ENCODE peak calls at places on chromosomes 2 and 18, in seven cellular contexts. One of them, this sample, is unnamed.

GRCh38 chr2:170047331-170048065 is 130.4 kb upstream of the MYO3B start:
- DNase-seq in tibial nerve: no peak
- DNase-seq in psoas muscle: no peak
- DNase-seq in substantia nigra: no peak
- DNase-seq in thoracic aorta: no peak
- DNase-seq in aorta: no peak
- DNase-seq in brain microvascular endothelial cell: no peak
- DNase-seq in this sample: no peak

GRCh38 chr2:217902281-217903141 is 100.3 kb downstream of the TNS1 start:
- DNase-seq in aorta: peak
- DNase-seq in thoracic aorta: peak
- DNase-seq in tibial nerve: peak
- DNase-seq in psoas muscle: peak
- DNase-seq in brain microvascular endothelial cell: peak
- DNase-seq in substantia nigra: no peak
- DNase-seq in this sample: peak

GRCh38 chr18:21508302-21508701 is 92.2 kb downstream of the ESCO1 start:
- DNase-seq in substantia nigra: no peak
- DNase-seq in tibial nerve: no peak
- DNase-seq in psoas muscle: no peak
- DNase-seq in thoracic aorta: no peak
- DNase-seq in brain microvascular endothelial cell: no peak
- DNase-seq in aorta: no peak
- DNase-seq in this sample: no peak

GRCh38 chr2:149409506-149409905 is 79.1 kb downstream of the LYPD6 start:
- DNase-seq in psoas muscle: no peak
- DNase-seq in brain microvascular endothelial cell: no peak
- DNase-seq in aorta: no peak
- DNase-seq in substantia nigra: no peak
- DNase-seq in thoracic aorta: no peak
- DNase-seq in tibial nerve: no peak
- DNase-seq in this sample: no peak

GRCh38 chr2:168180483-168180882 is 66.9 kb downstream of the STK39 start:
- DNase-seq in aorta: no peak
- DNase-seq in substantia nigra: no peak
- DNase-seq in thoracic aorta: no peak
- DNase-seq in brain microvascular endothelial cell: no peak
- DNase-seq in tibial nerve: no peak
- DNase-seq in psoas muscle: no peak
- DNase-seq in this sample: no peak

GRCh38 chr2:7111626-7112025 is 194.4 kb downstream of the RNF144A start:
- DNase-seq in thoracic aorta: no peak
- DNase-seq in brain microvascular endothelial cell: no peak
- DNase-seq in psoas muscle: no peak
- DNase-seq in aorta: no peak
- DNase-seq in substantia nigra: no peak
- DNase-seq in tibial nerve: no peak
- DNase-seq in this sample: no peak

GRCh38 chr2:224646242-224646846 is 61.2 kb upstream of the CUL3 start:
- DNase-seq in tibial nerve: no peak
- DNase-seq in thoracic aorta: no peak
- DNase-seq in aorta: no peak
- DNase-seq in substantia nigra: no peak
- DNase-seq in psoas muscle: no peak
- DNase-seq in brain microvascular endothelial cell: peak
- DNase-seq in this sample: no peak

GRCh38 chr2:215522237-215522636 is 86.4 kb upstream of the FN1 start:
- DNase-seq in psoas muscle: no peak
- DNase-seq in brain microvascular endothelial cell: no peak
- DNase-seq in aorta: no peak
- DNase-seq in substantia nigra: no peak
- DNase-seq in thoracic aorta: no peak
- DNase-seq in tibial nerve: no peak
- DNase-seq in this sample: no peak

GRCh38 chr2:209473930-209474419 is 50.1 kb downstream of the MAP2 start:
- DNase-seq in thoracic aorta: no peak
- DNase-seq in brain microvascular endothelial cell: peak
- DNase-seq in aorta: no peak
- DNase-seq in psoas muscle: no peak
- DNase-seq in substantia nigra: no peak
- DNase-seq in tibial nerve: no peak
- DNase-seq in this sample: no peak

GRCh38 chr2:179524940-179525339 is 260.3 kb upstream of the SESTD1 start:
- DNase-seq in tibial nerve: no peak
- DNase-seq in brain microvascular endothelial cell: no peak
- DNase-seq in substantia nigra: no peak
- DNase-seq in thoracic aorta: no peak
- DNase-seq in aorta: no peak
- DNase-seq in psoas muscle: no peak
- DNase-seq in this sample: no peak
- H3K27ac ChIP-seq in tibial nerve: no peak
- H3K27ac ChIP-seq in brain microvascular endothelial cell: no peak
- H3K27ac ChIP-seq in substantia nigra: no peak
- H3K27ac ChIP-seq in thoracic aorta: no peak
- H3K27ac ChIP-seq in aorta: no peak
- H3K27ac ChIP-seq in psoas muscle: peak
- H3K27ac ChIP-seq in this sample: no peak

DNA sequence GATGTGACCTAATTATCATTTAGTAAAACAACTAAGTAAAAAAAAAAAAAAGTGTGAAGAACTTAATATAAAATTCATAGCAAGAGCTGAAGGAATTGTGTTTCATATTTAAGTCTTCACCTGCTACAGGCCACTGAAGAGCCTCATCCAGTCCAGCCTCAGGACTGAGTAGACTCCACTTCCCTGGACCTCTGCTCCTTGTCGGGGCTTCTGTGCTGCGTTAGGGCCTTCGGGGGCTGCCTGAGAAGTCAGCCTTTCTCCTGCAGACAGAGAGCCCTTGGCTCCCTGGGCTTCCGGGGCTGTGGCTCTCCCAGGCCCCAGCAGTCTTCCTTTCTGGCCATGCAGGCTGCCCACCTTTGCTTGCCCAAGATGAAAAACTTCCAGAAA is 95.5 kb downstream of the MTCL1 start:
- DNase-seq in brain microvascular endothelial cell: no peak
- DNase-seq in aorta: no peak
- DNase-seq in psoas muscle: no peak
- DNase-seq in substantia nigra: no peak
- DNase-seq in thoracic aorta: no peak
- DNase-seq in tibial nerve: no peak
- DNase-seq in this sample: no peak
- H3K27ac ChIP-seq in brain microvascular endothelial cell: peak
- H3K27ac ChIP-seq in aorta: no peak
- H3K27ac ChIP-seq in psoas muscle: peak
- H3K27ac ChIP-seq in substantia nigra: no peak
- H3K27ac ChIP-seq in thoracic aorta: peak
- H3K27ac ChIP-seq in tibial nerve: no peak
- H3K27ac ChIP-seq in this sample: peak

DNA sequence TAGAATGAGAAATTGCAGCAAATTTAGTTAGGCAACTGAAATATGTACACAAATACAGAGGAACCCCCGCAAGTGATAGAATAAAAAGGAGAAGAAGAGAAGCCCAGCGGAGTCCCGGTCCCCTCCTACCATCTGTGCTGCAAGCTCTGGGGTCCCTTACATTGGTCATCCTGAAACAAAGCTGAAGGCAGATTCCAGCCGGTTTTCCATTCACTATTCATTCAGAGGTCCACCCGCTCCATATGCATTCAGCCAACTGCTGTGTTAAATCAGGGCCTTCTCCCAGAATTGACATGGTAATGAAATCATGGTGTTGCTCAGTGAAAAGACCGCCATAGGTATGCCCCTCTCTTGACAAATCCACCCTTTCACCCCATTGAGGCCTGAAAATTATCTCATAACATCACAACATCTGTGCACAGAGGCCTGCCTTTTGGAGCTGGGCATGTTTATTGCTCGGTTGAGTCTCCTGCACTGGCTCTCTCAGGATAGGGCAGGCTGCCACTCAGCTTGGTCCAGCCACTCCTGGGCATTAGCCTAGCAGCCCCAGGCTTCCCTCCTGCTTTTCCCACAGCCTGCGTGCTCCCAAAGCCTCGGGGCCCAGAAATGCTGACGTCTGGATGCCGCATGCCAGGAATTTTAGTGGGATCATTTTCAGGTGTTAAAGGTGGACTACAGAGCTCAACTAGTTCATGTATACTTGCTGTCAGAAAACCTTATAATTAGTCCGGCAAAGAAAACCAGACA is 39.4 kb upstream of the ID2 start:
- DNase-seq in aorta: no peak
- DNase-seq in tibial nerve: no peak
- DNase-seq in substantia nigra: no peak
- DNase-seq in psoas muscle: no peak
- DNase-seq in thoracic aorta: no peak
- DNase-seq in brain microvascular endothelial cell: no peak
- DNase-seq in this sample: no peak
- H3K27ac ChIP-seq in aorta: no peak
- H3K27ac ChIP-seq in tibial nerve: peak
- H3K27ac ChIP-seq in substantia nigra: no peak
- H3K27ac ChIP-seq in psoas muscle: no peak
- H3K27ac ChIP-seq in thoracic aorta: no peak
- H3K27ac ChIP-seq in brain microvascular endothelial cell: no peak
- H3K27ac ChIP-seq in this sample: no peak

GRCh38 chr18:45221363-45221762 is 393.9 kb upstream of the SLC14A2 start:
- DNase-seq in thoracic aorta: no peak
- DNase-seq in brain microvascular endothelial cell: peak
- DNase-seq in substantia nigra: no peak
- DNase-seq in psoas muscle: no peak
- DNase-seq in tibial nerve: no peak
- DNase-seq in aorta: no peak
- DNase-seq in this sample: no peak
- H3K27ac ChIP-seq in thoracic aorta: no peak
- H3K27ac ChIP-seq in brain microvascular endothelial cell: no peak
- H3K27ac ChIP-seq in substantia nigra: no peak
- H3K27ac ChIP-seq in psoas muscle: no peak
- H3K27ac ChIP-seq in tibial nerve: no peak
- H3K27ac ChIP-seq in aorta: no peak
- H3K27ac ChIP-seq in this sample: no peak

DNA sequence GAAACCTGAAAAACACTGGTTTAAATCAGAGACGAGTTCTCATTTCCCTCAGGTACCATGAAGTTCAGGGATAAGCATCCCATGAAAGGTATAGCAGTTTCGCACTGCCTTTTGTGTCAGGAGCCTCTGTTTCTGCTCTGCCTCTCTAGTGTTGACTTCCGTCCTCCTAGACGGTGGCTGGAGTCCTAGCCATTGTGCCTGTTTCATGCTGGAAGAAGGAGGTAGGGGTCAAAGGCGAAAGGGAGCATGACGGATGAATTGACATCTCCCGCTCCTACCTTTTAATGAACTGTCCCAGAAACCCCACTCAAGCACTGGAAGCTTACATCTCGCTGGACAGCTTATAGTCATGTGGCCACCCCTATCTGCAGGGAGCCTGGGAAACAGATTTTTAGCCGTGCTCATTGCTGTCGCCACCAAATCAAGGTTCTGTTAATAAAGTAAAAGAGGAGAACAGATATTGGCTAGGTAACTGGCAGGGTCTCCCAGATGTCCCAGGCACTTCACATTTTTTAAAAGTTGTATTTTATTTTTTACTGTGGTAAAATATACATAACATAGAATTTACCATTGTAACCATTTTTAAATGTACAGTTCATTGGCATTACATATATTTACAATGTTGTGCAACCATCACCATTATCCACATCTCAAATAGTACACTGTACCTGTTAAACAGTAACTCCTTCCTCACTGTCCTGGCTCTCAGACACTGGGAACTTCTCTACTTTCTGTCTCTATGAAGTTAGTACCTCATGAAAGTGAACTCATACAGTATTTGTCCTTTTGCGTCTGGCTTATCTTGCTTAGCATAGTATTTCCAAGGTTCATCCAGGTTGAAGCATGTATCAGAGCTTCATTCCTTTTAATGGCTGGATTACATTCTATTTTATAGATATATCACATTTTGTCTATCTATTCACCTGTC is 55.0 kb upstream of the CTLA4 start:
- DNase-seq in tibial nerve: no peak
- DNase-seq in thoracic aorta: no peak
- DNase-seq in substantia nigra: no peak
- DNase-seq in psoas muscle: no peak
- DNase-seq in brain microvascular endothelial cell: no peak
- DNase-seq in aorta: no peak
- DNase-seq in this sample: no peak
- H3K27ac ChIP-seq in tibial nerve: peak
- H3K27ac ChIP-seq in thoracic aorta: no peak
- H3K27ac ChIP-seq in substantia nigra: no peak
- H3K27ac ChIP-seq in psoas muscle: no peak
- H3K27ac ChIP-seq in brain microvascular endothelial cell: peak
- H3K27ac ChIP-seq in aorta: no peak
- H3K27ac ChIP-seq in this sample: peak

GRCh38 chr18:13120255-13120654 is 98.3 kb upstream of the LDLRAD4 start:
- DNase-seq in brain microvascular endothelial cell: no peak
- DNase-seq in tibial nerve: no peak
- DNase-seq in substantia nigra: no peak
- DNase-seq in psoas muscle: no peak
- DNase-seq in aorta: no peak
- DNase-seq in thoracic aorta: no peak
- DNase-seq in this sample: no peak

GRCh38 chr18:13124411-13124810 is 94.1 kb upstream of the LDLRAD4 start:
- DNase-seq in psoas muscle: no peak
- DNase-seq in aorta: no peak
- DNase-seq in thoracic aorta: no peak
- DNase-seq in brain microvascular endothelial cell: no peak
- DNase-seq in tibial nerve: no peak
- DNase-seq in substantia nigra: no peak
- DNase-seq in this sample: no peak

GRCh38 chr18:13120967-13121586 is 97.5 kb upstream of the LDLRAD4 start:
- DNase-seq in thoracic aorta: no peak
- DNase-seq in substantia nigra: no peak
- DNase-seq in aorta: no peak
- DNase-seq in brain microvascular endothelial cell: peak
- DNase-seq in tibial nerve: no peak
- DNase-seq in psoas muscle: no peak
- DNase-seq in this sample: no peak
- H3K27ac ChIP-seq in thoracic aorta: peak
- H3K27ac ChIP-seq in substantia nigra: peak
- H3K27ac ChIP-seq in aorta: no peak
- H3K27ac ChIP-seq in brain microvascular endothelial cell: peak
- H3K27ac ChIP-seq in tibial nerve: peak
- H3K27ac ChIP-seq in psoas muscle: no peak
- H3K27ac ChIP-seq in this sample: no peak

This sample was measured in heart left ventricle.